ENCODE peak calls at places on chromosomes 1 and 21, in nine cellular contexts. B is stomach; D is stimulated activated CD4-positive, alpha-beta T cell treated with anti-CD3 and anti-CD28 coated beads, Interleukin-15, amount 100 ng/mL, for 1 hour; K is activated T-helper 1 cell treated with anti-CD3 and anti-CD28 coated beads, Interleukin-12 subunit alpha, Interleukin-12 subunit beta, Interleukin-2, Interleukin-4 antibody, amounts not matched to agents 30 ng/mL and 10 ng/mL and 1 ng/mL, durations not matched to agents 14 hours and 24 hours and 36 hours; H is activated T-helper 9 cell treated with anti-CD3 and anti-CD28 coated beads, Interleukin-2, amount 50 U/mL, for 16 hours; T is putamen; E is CD8-positive, alpha-beta memory T cell; U is astrocyte; A is dermis blood vessel endothelial cell. X is an unnamed sample.

GRCh38 chr1:157115851-157116734 is 16.5 kb upstream of the ETV3L start:
- DNase-seq in B (peak; percentile 19), D (no peak), K (no peak), H (no peak), T (no peak), E (no peak), U (no peak), A (no peak), X (no peak)

GRCh38 chr1:145994391-145995120 is 1.8 kb downstream of the TXNIP start:
- DNase-seq in B (peak; percentile 43), D (no peak), K (peak; percentile 30), H (no peak), T (no peak), E (no peak), U (no peak), A (no peak), X (no peak)

GRCh38 chr1:5428391-5428790 is 563.8 kb downstream of the NPHP4 start:
- DNase-seq in B (no peak), D (no peak), K (no peak), H (no peak), T (no peak), E (no peak), U (no peak), A (no peak), X (no peak)

GRCh38 chr1:155931332-155932038 is 2.7 kb downstream of the KHDC4 start:
- DNase-seq in B (no peak), D (no peak), K (no peak), H (no peak), T (no peak), E (no peak), U (peak; percentile 42), A (no peak), X (no peak)

GRCh38 chr21:45445369-45445768 is 40.4 kb downstream of the COL18A1 start:
- DNase-seq in B (no peak), D (no peak), K (no peak), H (no peak), T (no peak), E (no peak), U (no peak), A (no peak), X (no peak)

GRCh38 chr1:26318338-26319064 is 743 bp downstream of the CD52 start:
- DNase-seq in B (no peak), D (no peak), K (peak; percentile 17), H (no peak), T (no peak), E (no peak), U (no peak), A (no peak), X (no peak)

GRCh38 chr21:28237661-28238060 is 755.0 kb downstream of the LTN1 start:
- DNase-seq in B (no peak), D (no peak), K (no peak), H (no peak), T (no peak), E (no peak), U (no peak), A (no peak), X (no peak)

GRCh38 chr1:190479537-190479936 is 1.9 kb upstream of the BRINP3 start:
- DNase-seq in B (no peak), D (no peak), K (no peak), H (no peak), T (no peak), E (no peak), U (no peak), A (no peak), X (no peak)

GRCh38 chr1:225845633-225846259 is 35.8 kb downstream of the EPHX1 start:
- DNase-seq in B (peak; percentile 72), D (no peak), K (no peak), H (no peak), T (peak; percentile 51), E (no peak), U (peak; percentile 49), A (peak; percentile 89), X (no peak)

GRCh38 chr1:212645563-212646543 is 37.3 kb downstream of the ATF3 start:
- DNase-seq in B (no peak), D (no peak), K (no peak), H (no peak), T (no peak), E (no peak), U (no peak), A (no peak), X (no peak)

GRCh38 chr1:85465099-85465790 is at the start of gene DDAH1:
- DNase-seq in B (peak; percentile 83), D (no peak), K (no peak), H (no peak), T (peak; percentile 57), E (no peak), U (peak; percentile 53), A (peak; percentile 78), X (no peak)

GRCh38 chr21:41995577-41995976 is 14.6 kb downstream of the ZBTB21 start:
- DNase-seq in B (no peak), D (no peak), K (no peak), H (no peak), T (no peak), E (no peak), U (no peak), A (no peak), X (no peak)

GRCh38 chr1:17118706-17119075 is 560 bp downstream of the PADI2 start:
- DNase-seq in B (no peak), D (no peak), K (no peak), H (no peak), T (no peak), E (no peak), U (no peak), A (no peak), X (no peak)

GRCh38 chr1:1627842-1628655 is 3.9 kb upstream of the MMP23B start:
- DNase-seq in B (no peak), D (no peak), K (no peak), H (no peak), T (no peak), E (no peak), U (no peak), A (no peak), X (no peak)

GRCh38 chr1:166165661-166166399 is 971 bp downstream of the FAM78B start:
- DNase-seq in B (no peak), D (no peak), K (no peak), H (no peak), T (peak; percentile 21), E (no peak), U (peak; percentile 51), A (peak; percentile 10), X (no peak)

GRCh38 chr1:212013672-212014071 is 21.7 kb downstream of the INTS7 start:
- DNase-seq in B (no peak), D (no peak), K (no peak), H (no peak), T (no peak), E (no peak), U (no peak), A (no peak), X (no peak)

GRCh38 chr1:201358596-201358995 is 18.9 kb downstream of the TNNT2 start:
- DNase-seq in B (no peak), D (no peak), K (no peak), H (no peak), T (no peak), E (no peak), U (no peak), A (peak; percentile 76), X (no peak)

GRCh38 chr1:233441981-233442380 is 114.5 kb downstream of the MAP3K21 start:
- DNase-seq in B (no peak), D (no peak), K (no peak), H (no peak), T (no peak), E (no peak), U (peak; percentile 9), A (no peak), X (no peak)

GRCh38 chr1:185017966-185018365 is 27.4 kb upstream of the RNF2 start:
- DNase-seq in B (no peak), D (no peak), K (no peak), H (no peak), T (no peak), E (no peak), U (no peak), A (no peak), X (no peak)

GRCh38 chr1:35437200-35437599 is 120.0 kb downstream of the KIAA0319L start:
- DNase-seq in B (no peak), D (no peak), K (no peak), H (no peak), T (peak; percentile 58), E (no peak), U (no peak), A (no peak), X (no peak)

GRCh38 chr21:42312626-42313104 is 2.5 kb downstream of the TFF3 start:
- DNase-seq in B (no peak), D (no peak), K (no peak), H (no peak), T (no peak), E (no peak), U (no peak), A (no peak), X (no peak)

GRCh38 chr1:52725903-52726264 is 369 bp upstream of the ZYG11B start:
- DNase-seq in B (no peak), D (no peak), K (no peak), H (no peak), T (no peak), E (no peak), U (no peak), A (peak; percentile 9), X (no peak)

GRCh38 chr1:167661527-167662436 is 31.8 kb downstream of the RCSD1 start:
- DNase-seq in B (no peak), D (no peak), K (no peak), H (no peak), T (no peak), E (no peak), U (peak; percentile 77), A (peak; percentile 72), X (no peak)

GRCh38 chr1:53271446-53272090 is 33.2 kb upstream of the MAGOH start:
- DNase-seq in B (no peak), D (no peak), K (no peak), H (no peak), T (no peak), E (no peak), U (no peak), A (no peak), X (no peak)

GRCh38 chr1:17120962-17121837 is 1.9 kb upstream of the PADI2 start:
- DNase-seq in B (peak; percentile 64), D (no peak), K (no peak), H (no peak), T (no peak), E (no peak), U (peak; percentile 73), A (no peak), X (no peak)

GRCh38 chr1:108071601-108072000 is 106.6 kb upstream of the VAV3 start:
- DNase-seq in B (no peak), D (no peak), K (no peak), H (no peak), T (no peak), E (no peak), U (no peak), A (no peak), X (no peak)

GRCh38 chr1:46411010-46411405 is 16.9 kb downstream of the FAAH start:
- DNase-seq in B (no peak), D (no peak), K (no peak), H (no peak), T (no peak), E (no peak), U (no peak), A (no peak), X (no peak)

GRCh38 chr1:2778220-2778592 is 23.3 kb downstream of the TTC34 start:
- DNase-seq in B (no peak), D (no peak), K (no peak), H (no peak), T (no peak), E (no peak), U (no peak), A (no peak), X (peak; percentile 4)

GRCh38 chr21:45406801-45407628 is 2.0 kb downstream of the COL18A1 start:
- DNase-seq in B (no peak), D (no peak), K (no peak), H (no peak), T (no peak), E (no peak), U (no peak), A (peak; percentile 44), X (no peak)

GRCh38 chr1:154352581-154353459 is 27.5 kb downstream of the ATP8B2 start:
- DNase-seq in B (peak; percentile 66), D (no peak), K (no peak), H (no peak), T (peak; percentile 21), E (peak; percentile 45), U (peak; percentile 39), A (peak; percentile 56), X (peak; percentile 32)

GRCh38 chr1:20793236-20793635 is 6.1 kb upstream of the HP1BP3 start:
- DNase-seq in B (no peak), D (no peak), K (no peak), H (no peak), T (no peak), E (no peak), U (no peak), A (no peak), X (no peak)